ENCODE peak calls at places on chromosome 5, in nine cellular contexts. E is H9; I is BE2C; R is CD4-positive, CD25-positive, alpha-beta regulatory T cell; G is NCI-H1105; C is lower leg skin; K is SK-MEL-5; V is NCI-H460; A is stimulated activated CD8-positive, alpha-beta memory T cell treated with anti-CD3 and anti-CD28 coated beads, Interleukin-7, amount 100 ng/mL, for 1 hour. H is an unnamed sample.

GRCh38 chr5:142717582-142718215 is 31.8 kb upstream of the FGF1 start:
- DNase-seq in E (peak), I (peak), R (peak), G (peak), C (peak), K (peak), V (peak), A (no peak), H (no peak)

GRCh38 chr5:145246961-145247744 is 588.0 kb downstream of the PRELID2 start:
- DNase-seq in E (no peak), I (no peak), R (no peak), G (no peak), C (no peak), K (no peak), V (no peak), A (no peak), H (no peak)

GRCh38 chr5:66333192-66333591 is 189.1 kb downstream of the SREK1 start:
- DNase-seq in E (no peak), I (no peak), R (no peak), G (no peak), C (no peak), K (no peak), V (no peak), A (no peak), H (no peak)

GRCh38 chr5:139746691-139747582 is 48.7 kb upstream of the PSD2 start:
- DNase-seq in E (peak), I (peak), R (peak), G (no peak), C (peak), K (no peak), V (no peak), A (peak), H (no peak)

GRCh38 chr5:78586251-78586650 is 62.3 kb downstream of the LHFPL2 start:
- DNase-seq in E (no peak), I (no peak), R (no peak), G (no peak), C (no peak), K (peak), V (no peak), A (no peak), H (peak)

GRCh38 chr5:142098275-142098674 is 10.3 kb upstream of the NDFIP1 start:
- DNase-seq in E (no peak), I (no peak), R (no peak), G (no peak), C (no peak), K (no peak), V (no peak), A (no peak), H (no peak)

GRCh38 chr5:140317859-140318258 is 15.0 kb upstream of the PFDN1 start:
- DNase-seq in E (no peak), I (no peak), R (no peak), G (no peak), C (peak), K (no peak), V (no peak), A (no peak), H (no peak)

GRCh38 chr5:180908998-180909731 is 10.2 kb downstream of the BTNL8 start:
- DNase-seq in E (no peak), I (no peak), R (peak), G (no peak), C (no peak), K (no peak), V (peak), A (no peak), H (no peak)

H was measured in right atrium auricular region.